ENCODE peak calls at places on chromosomes 7 and 10, in four cellular contexts. F is NCI-H1417, R is foreskin fibroblast, Q is smooth muscle cell of the brain vasculature. E is an unnamed sample.

GRCh38 chr10:125151824-125152634 is 8.3 kb downstream of the CTBP2 start:
- DNase-seq in F (peak), R (no peak), Q (no peak), E (no peak)

GRCh38 chr10:97598407-97599271 is 9.1 kb downstream of the C10orf62 start:
- DNase-seq in F (no peak), R (no peak), Q (no peak), E (no peak)

GRCh38 chr7:91310829-91311460 is 46.7 kb downstream of the FZD1 start:
- DNase-seq in F (no peak), R (peak), Q (no peak), E (peak)

GRCh38 chr10:19498348-19499290 is 317.6 kb upstream of the PLXDC2 start:
- DNase-seq in F (no peak), R (no peak), Q (no peak), E (no peak)

GRCh38 chr10:54797636-54798395 is 3.2 kb downstream of the PCDH15 start:
- DNase-seq in F (no peak), R (peak), Q (no peak), E (no peak)

GRCh38 chr7:25663877-25664276 is 435.6 kb upstream of the NPVF start:
- DNase-seq in F (no peak), R (peak), Q (no peak), E (no peak)

GRCh38 chr7:23235688-23236280 is 10.8 kb upstream of the GPNMB start:
- DNase-seq in F (no peak), R (peak), Q (no peak), E (no peak)

GRCh38 chr10:7945025-7945424 is 109.5 kb upstream of the GATA3 start:
- DNase-seq in F (no peak), R (no peak), Q (no peak), E (no peak)

GRCh38 chr7:41918597-41918996 is 215.7 kb upstream of the INHBA start:
- DNase-seq in F (no peak), R (peak), Q (peak), E (no peak)

GRCh38 chr7:12287886-12288285 is 76.8 kb downstream of the TMEM106B start:
- DNase-seq in F (peak), R (peak), Q (no peak), E (no peak)

GRCh38 chr10:65342226-65342625 is 1583.6 kb upstream of the LRRTM3 start:
- DNase-seq in F (no peak), R (no peak), Q (no peak), E (no peak)

GRCh38 chr10:35331894-35332640 is 4.2 kb upstream of the CCNY start:
- DNase-seq in F (no peak), R (peak), Q (no peak), E (peak)

GRCh38 chr7:10469476-10469875 is 504.2 kb upstream of the PHF14 start:
- DNase-seq in F (no peak), R (no peak), Q (no peak), E (no peak)

GRCh38 chr10:10794776-10795175 is 222.9 kb upstream of the CELF2 start:
- DNase-seq in F (no peak), R (no peak), Q (peak), E (peak)

GRCh38 chr10:84176836-84177474 is 3.4 kb downstream of the GPR15LG start:
- DNase-seq in F (no peak), R (no peak), Q (no peak), E (no peak)

GRCh38 chr10:7819126-7819470 is 793 bp downstream of the TAF3 start:
- DNase-seq in F (peak), R (peak), Q (no peak), E (no peak)

GRCh38 chr7:51090411-51090810 is 226.2 kb downstream of the COBL start:
- DNase-seq in F (no peak), R (no peak), Q (no peak), E (no peak)

GRCh38 chr10:20614911-20615310 is 282.2 kb downstream of the NEBL start:
- DNase-seq in F (no peak), R (no peak), Q (no peak), E (no peak)

GRCh38 chr10:69375307-69376151 is 41.2 kb downstream of the TACR2 start:
- DNase-seq in F (no peak), R (peak), Q (no peak), E (no peak)

E was measured in GM04503.